ENCODE peak calls at places on chromosomes 1 and 21, in four cellular contexts. One of them, this sample, is unnamed.

GRCh38 chr1:94199398-94199797 is 38.0 kb downstream of the ARHGAP29 start:
- DNase-seq in neuronal stem cell: no peak
- DNase-seq in posterior cingulate gyrus: no peak
- DNase-seq in stimulated activated CD8-positive, alpha-beta memory T cell treated with anti-CD3 and anti-CD28 coated beads, Interleukin-4, amount 100 ng/mL, for 24 hours: no peak
- DNase-seq in this sample: no peak

GRCh38 chr1:208178091-208178529 is 66.1 kb downstream of the PLXNA2 start:
- DNase-seq in neuronal stem cell: no peak
- DNase-seq in posterior cingulate gyrus: no peak
- DNase-seq in stimulated activated CD8-positive, alpha-beta memory T cell treated with anti-CD3 and anti-CD28 coated beads, Interleukin-4, amount 100 ng/mL, for 24 hours: no peak
- DNase-seq in this sample: no peak

GRCh38 chr1:93619507-93620168 is 62.0 kb downstream of the BCAR3 start:
- DNase-seq in neuronal stem cell: no peak
- DNase-seq in posterior cingulate gyrus: no peak
- DNase-seq in stimulated activated CD8-positive, alpha-beta memory T cell treated with anti-CD3 and anti-CD28 coated beads, Interleukin-4, amount 100 ng/mL, for 24 hours: no peak
- DNase-seq in this sample: no peak

GRCh38 chr1:85320371-85321131 is 44.1 kb upstream of the BCL10 start:
- DNase-seq in neuronal stem cell: no peak
- DNase-seq in posterior cingulate gyrus: no peak
- DNase-seq in stimulated activated CD8-positive, alpha-beta memory T cell treated with anti-CD3 and anti-CD28 coated beads, Interleukin-4, amount 100 ng/mL, for 24 hours: no peak
- DNase-seq in this sample: no peak

GRCh38 chr1:41073971-41074370 is 52.4 kb upstream of the SLFNL1 start:
- DNase-seq in neuronal stem cell: no peak
- DNase-seq in posterior cingulate gyrus: no peak
- DNase-seq in stimulated activated CD8-positive, alpha-beta memory T cell treated with anti-CD3 and anti-CD28 coated beads, Interleukin-4, amount 100 ng/mL, for 24 hours: no peak
- DNase-seq in this sample: no peak

GRCh38 chr1:3327389-3327702 is 127.1 kb upstream of the ARHGEF16 start:
- DNase-seq in neuronal stem cell: no peak
- DNase-seq in posterior cingulate gyrus: no peak
- DNase-seq in stimulated activated CD8-positive, alpha-beta memory T cell treated with anti-CD3 and anti-CD28 coated beads, Interleukin-4, amount 100 ng/mL, for 24 hours: no peak
- DNase-seq in this sample: no peak

GRCh38 chr1:198373376-198373775 is 167.1 kb downstream of the ATP6V1G3 start:
- DNase-seq in neuronal stem cell: no peak
- DNase-seq in posterior cingulate gyrus: no peak
- DNase-seq in stimulated activated CD8-positive, alpha-beta memory T cell treated with anti-CD3 and anti-CD28 coated beads, Interleukin-4, amount 100 ng/mL, for 24 hours: no peak
- DNase-seq in this sample: no peak

GRCh38 chr1:54810144-54810942 is 9.2 kb upstream of the TTC22 start:
- DNase-seq in neuronal stem cell: peak; percentile 64
- DNase-seq in posterior cingulate gyrus: peak; percentile 71
- DNase-seq in stimulated activated CD8-positive, alpha-beta memory T cell treated with anti-CD3 and anti-CD28 coated beads, Interleukin-4, amount 100 ng/mL, for 24 hours: peak; percentile 55
- DNase-seq in this sample: no peak

GRCh38 chr1:198623920-198624647 is 14.8 kb upstream of the PTPRC start:
- DNase-seq in neuronal stem cell: no peak
- DNase-seq in posterior cingulate gyrus: no peak
- DNase-seq in stimulated activated CD8-positive, alpha-beta memory T cell treated with anti-CD3 and anti-CD28 coated beads, Interleukin-4, amount 100 ng/mL, for 24 hours: no peak
- DNase-seq in this sample: no peak

GRCh38 chr1:59292557-59292956 is 4.3 kb upstream of the FGGY start:
- DNase-seq in neuronal stem cell: no peak
- DNase-seq in posterior cingulate gyrus: peak; percentile 19
- DNase-seq in stimulated activated CD8-positive, alpha-beta memory T cell treated with anti-CD3 and anti-CD28 coated beads, Interleukin-4, amount 100 ng/mL, for 24 hours: no peak
- DNase-seq in this sample: no peak

GRCh38 chr1:182601926-182602325 is 2.3 kb downstream of the RGS16 start:
- DNase-seq in neuronal stem cell: no peak
- DNase-seq in posterior cingulate gyrus: no peak
- DNase-seq in stimulated activated CD8-positive, alpha-beta memory T cell treated with anti-CD3 and anti-CD28 coated beads, Interleukin-4, amount 100 ng/mL, for 24 hours: no peak
- DNase-seq in this sample: no peak

GRCh38 chr21:14918542-14918941 is 146.3 kb downstream of the NRIP1 start:
- DNase-seq in neuronal stem cell: no peak
- DNase-seq in posterior cingulate gyrus: no peak
- DNase-seq in stimulated activated CD8-positive, alpha-beta memory T cell treated with anti-CD3 and anti-CD28 coated beads, Interleukin-4, amount 100 ng/mL, for 24 hours: no peak
- DNase-seq in this sample: no peak

GRCh38 chr1:169466259-169467230 is 19.2 kb downstream of the SLC19A2 start:
- DNase-seq in neuronal stem cell: no peak
- DNase-seq in posterior cingulate gyrus: no peak
- DNase-seq in stimulated activated CD8-positive, alpha-beta memory T cell treated with anti-CD3 and anti-CD28 coated beads, Interleukin-4, amount 100 ng/mL, for 24 hours: no peak
- DNase-seq in this sample: no peak

GRCh38 chr21:35019631-35020032 is 29.5 kb downstream of the RUNX1 start:
- DNase-seq in neuronal stem cell: no peak
- DNase-seq in posterior cingulate gyrus: no peak
- DNase-seq in stimulated activated CD8-positive, alpha-beta memory T cell treated with anti-CD3 and anti-CD28 coated beads, Interleukin-4, amount 100 ng/mL, for 24 hours: no peak
- DNase-seq in this sample: no peak

GRCh38 chr1:77832889-77833288 is 53.4 kb downstream of the MIGA1 start:
- DNase-seq in neuronal stem cell: no peak
- DNase-seq in posterior cingulate gyrus: no peak
- DNase-seq in stimulated activated CD8-positive, alpha-beta memory T cell treated with anti-CD3 and anti-CD28 coated beads, Interleukin-4, amount 100 ng/mL, for 24 hours: no peak
- DNase-seq in this sample: no peak

GRCh38 chr21:31457675-31458074 is 113.6 kb upstream of the TIAM1 start:
- DNase-seq in neuronal stem cell: no peak
- DNase-seq in posterior cingulate gyrus: no peak
- DNase-seq in stimulated activated CD8-positive, alpha-beta memory T cell treated with anti-CD3 and anti-CD28 coated beads, Interleukin-4, amount 100 ng/mL, for 24 hours: no peak
- DNase-seq in this sample: no peak

GRCh38 chr1:212292250-212292924 is 7.2 kb downstream of the PPP2R5A start:
- DNase-seq in neuronal stem cell: no peak
- DNase-seq in posterior cingulate gyrus: no peak
- DNase-seq in stimulated activated CD8-positive, alpha-beta memory T cell treated with anti-CD3 and anti-CD28 coated beads, Interleukin-4, amount 100 ng/mL, for 24 hours: no peak
- DNase-seq in this sample: no peak

GRCh38 chr1:68213843-68214242 is 18.5 kb downstream of the WLS start:
- DNase-seq in neuronal stem cell: no peak
- DNase-seq in posterior cingulate gyrus: no peak
- DNase-seq in stimulated activated CD8-positive, alpha-beta memory T cell treated with anti-CD3 and anti-CD28 coated beads, Interleukin-4, amount 100 ng/mL, for 24 hours: no peak
- DNase-seq in this sample: peak; percentile 78

GRCh38 chr1:27521336-27522147 is 31.6 kb upstream of the WASF2 start:
- DNase-seq in neuronal stem cell: no peak
- DNase-seq in posterior cingulate gyrus: no peak
- DNase-seq in stimulated activated CD8-positive, alpha-beta memory T cell treated with anti-CD3 and anti-CD28 coated beads, Interleukin-4, amount 100 ng/mL, for 24 hours: peak; percentile 39
- DNase-seq in this sample: no peak

GRCh38 chr1:77056525-77056924 is 162.7 kb downstream of the PIGK start:
- DNase-seq in neuronal stem cell: no peak
- DNase-seq in posterior cingulate gyrus: no peak
- DNase-seq in stimulated activated CD8-positive, alpha-beta memory T cell treated with anti-CD3 and anti-CD28 coated beads, Interleukin-4, amount 100 ng/mL, for 24 hours: no peak
- DNase-seq in this sample: no peak

GRCh38 chr1:67290236-67290635 is 17.4 kb upstream of the IL12RB2 start:
- DNase-seq in neuronal stem cell: no peak
- DNase-seq in posterior cingulate gyrus: no peak
- DNase-seq in stimulated activated CD8-positive, alpha-beta memory T cell treated with anti-CD3 and anti-CD28 coated beads, Interleukin-4, amount 100 ng/mL, for 24 hours: no peak
- DNase-seq in this sample: no peak

GRCh38 chr1:21909787-21910503 is 27.2 kb downstream of the HSPG2 start:
- DNase-seq in neuronal stem cell: peak; percentile 47
- DNase-seq in posterior cingulate gyrus: no peak
- DNase-seq in stimulated activated CD8-positive, alpha-beta memory T cell treated with anti-CD3 and anti-CD28 coated beads, Interleukin-4, amount 100 ng/mL, for 24 hours: peak; percentile 53
- DNase-seq in this sample: peak; percentile 78

GRCh38 chr1:15244813-15245212 is 2.2 kb upstream of the FHAD1 start:
- DNase-seq in neuronal stem cell: no peak
- DNase-seq in posterior cingulate gyrus: no peak
- DNase-seq in stimulated activated CD8-positive, alpha-beta memory T cell treated with anti-CD3 and anti-CD28 coated beads, Interleukin-4, amount 100 ng/mL, for 24 hours: no peak
- DNase-seq in this sample: no peak

GRCh38 chr1:30782361-30783243 is 25.0 kb upstream of the LAPTM5 start:
- DNase-seq in neuronal stem cell: peak; percentile 78
- DNase-seq in posterior cingulate gyrus: peak; percentile 77
- DNase-seq in stimulated activated CD8-positive, alpha-beta memory T cell treated with anti-CD3 and anti-CD28 coated beads, Interleukin-4, amount 100 ng/mL, for 24 hours: peak; percentile 68
- DNase-seq in this sample: no peak

GRCh38 chr1:4600615-4601460 is 53.6 kb upstream of the AJAP1 start:
- DNase-seq in neuronal stem cell: no peak
- DNase-seq in posterior cingulate gyrus: no peak
- DNase-seq in stimulated activated CD8-positive, alpha-beta memory T cell treated with anti-CD3 and anti-CD28 coated beads, Interleukin-4, amount 100 ng/mL, for 24 hours: no peak
- DNase-seq in this sample: peak; percentile 37

GRCh38 chr1:21573475-21573874 is 64.3 kb downstream of the ALPL start:
- DNase-seq in neuronal stem cell: no peak
- DNase-seq in posterior cingulate gyrus: no peak
- DNase-seq in stimulated activated CD8-positive, alpha-beta memory T cell treated with anti-CD3 and anti-CD28 coated beads, Interleukin-4, amount 100 ng/mL, for 24 hours: no peak
- DNase-seq in this sample: no peak

GRCh38 chr1:39150779-39151178 is 53.7 kb upstream of the MACF1 start:
- DNase-seq in neuronal stem cell: no peak
- DNase-seq in posterior cingulate gyrus: no peak
- DNase-seq in stimulated activated CD8-positive, alpha-beta memory T cell treated with anti-CD3 and anti-CD28 coated beads, Interleukin-4, amount 100 ng/mL, for 24 hours: no peak
- DNase-seq in this sample: no peak

GRCh38 chr1:168613689-168614655 is 37.6 kb downstream of the XCL1 start:
- DNase-seq in neuronal stem cell: no peak
- DNase-seq in posterior cingulate gyrus: no peak
- DNase-seq in stimulated activated CD8-positive, alpha-beta memory T cell treated with anti-CD3 and anti-CD28 coated beads, Interleukin-4, amount 100 ng/mL, for 24 hours: no peak
- DNase-seq in this sample: no peak

GRCh38 chr1:54347955-54348699 is 58.1 kb downstream of the SSBP3 start:
- DNase-seq in neuronal stem cell: no peak
- DNase-seq in posterior cingulate gyrus: no peak
- DNase-seq in stimulated activated CD8-positive, alpha-beta memory T cell treated with anti-CD3 and anti-CD28 coated beads, Interleukin-4, amount 100 ng/mL, for 24 hours: no peak
- DNase-seq in this sample: peak; percentile 63

GRCh38 chr1:208216062-208216461 is 28.1 kb downstream of the PLXNA2 start:
- DNase-seq in neuronal stem cell: no peak
- DNase-seq in posterior cingulate gyrus: no peak
- DNase-seq in stimulated activated CD8-positive, alpha-beta memory T cell treated with anti-CD3 and anti-CD28 coated beads, Interleukin-4, amount 100 ng/mL, for 24 hours: no peak
- DNase-seq in this sample: no peak

GRCh38 chr1:171751208-171751607 is 9.3 kb upstream of the VAMP4 start:
- DNase-seq in neuronal stem cell: no peak
- DNase-seq in posterior cingulate gyrus: no peak
- DNase-seq in stimulated activated CD8-positive, alpha-beta memory T cell treated with anti-CD3 and anti-CD28 coated beads, Interleukin-4, amount 100 ng/mL, for 24 hours: no peak
- DNase-seq in this sample: no peak

GRCh38 chr1:207649204-207649753 is 4.3 kb downstream of the CR1L start:
- DNase-seq in neuronal stem cell: no peak
- DNase-seq in posterior cingulate gyrus: no peak
- DNase-seq in stimulated activated CD8-positive, alpha-beta memory T cell treated with anti-CD3 and anti-CD28 coated beads, Interleukin-4, amount 100 ng/mL, for 24 hours: no peak
- DNase-seq in this sample: no peak

GRCh38 chr1:173864179-173864867 is 3.5 kb downstream of the GAS5 start:
- DNase-seq in neuronal stem cell: no peak
- DNase-seq in posterior cingulate gyrus: no peak
- DNase-seq in stimulated activated CD8-positive, alpha-beta memory T cell treated with anti-CD3 and anti-CD28 coated beads, Interleukin-4, amount 100 ng/mL, for 24 hours: no peak
- DNase-seq in this sample: no peak

GRCh38 chr1:226626577-226626956 is 78.0 kb downstream of the STUM start:
- DNase-seq in neuronal stem cell: peak; percentile 57
- DNase-seq in posterior cingulate gyrus: peak; percentile 83
- DNase-seq in stimulated activated CD8-positive, alpha-beta memory T cell treated with anti-CD3 and anti-CD28 coated beads, Interleukin-4, amount 100 ng/mL, for 24 hours: peak; percentile 63
- DNase-seq in this sample: peak; percentile 48

GRCh38 chr1:115670476-115671175 is 28.9 kb downstream of the VANGL1 start:
- DNase-seq in neuronal stem cell: no peak
- DNase-seq in posterior cingulate gyrus: no peak
- DNase-seq in stimulated activated CD8-positive, alpha-beta memory T cell treated with anti-CD3 and anti-CD28 coated beads, Interleukin-4, amount 100 ng/mL, for 24 hours: no peak
- DNase-seq in this sample: no peak

GRCh38 chr1:87150143-87150542 is 178.5 kb upstream of the LMO4 start:
- DNase-seq in neuronal stem cell: no peak
- DNase-seq in posterior cingulate gyrus: no peak
- DNase-seq in stimulated activated CD8-positive, alpha-beta memory T cell treated with anti-CD3 and anti-CD28 coated beads, Interleukin-4, amount 100 ng/mL, for 24 hours: no peak
- DNase-seq in this sample: no peak

This sample was measured in breast epithelium.